ENCODE peak calls at places on chromosomes 5 and 9, in seven cellular contexts. D is mesendoderm, H is cardiac muscle cell, N is heart left ventricle, F is ovary, K is neural progenitor cell, J is IMR-90. Z is an unnamed sample. For H3K4me1, the result is how much of the 10 kb centered on the place peaks cover.

GRCh38 chr5:44266882-44267577 is 122.2 kb downstream of the FGF10 start:
- DNase-seq in D (peak), H (no peak), N (no peak), F (no peak), K (no peak), J (no peak), Z (no peak)

GRCh38 chr5:83586874-83587776 is 115.6 kb downstream of the VCAN start:
- DNase-seq in D (no peak), H (no peak), N (no peak), F (no peak), K (no peak), J (peak), Z (no peak)

GRCh38 chr5:51227963-51228515 is 155.2 kb upstream of the ISL1 start:
- DNase-seq in D (peak), H (peak), N (no peak), F (no peak), K (peak), J (no peak), Z (no peak)

GRCh38 chr5:108975697-108976096 is 228.0 kb downstream of the FER start:
- DNase-seq in D (no peak), H (no peak), N (no peak), F (no peak), K (no peak), J (no peak), Z (no peak)

GRCh38 chr5:139901251-139901575 is 105.6 kb downstream of the PSD2 start:
- DNase-seq in D (no peak), H (no peak), N (no peak), F (no peak), K (no peak), J (no peak), Z (no peak)

GRCh38 chr9:7342229-7342628 is 457.3 kb downstream of the DMAC1 start:
- DNase-seq in D (no peak), H (no peak), N (no peak), F (no peak), K (no peak), J (no peak), Z (no peak)

GRCh38 chr5:148290271-148291195 is 21.7 kb upstream of the SPINK7 start:
- DNase-seq in D (peak), H (peak), N (no peak), F (no peak), K (peak), J (peak), Z (no peak)

GRCh38 chr5:33120671-33121070 is 320.1 kb upstream of the TARS1 start:
- DNase-seq in D (no peak), H (no peak), N (no peak), F (no peak), K (no peak), J (peak), Z (no peak)

GRCh38 chr9:13750061-13750460 is 470.6 kb upstream of the MPDZ start:
- DNase-seq in D (no peak), H (no peak), N (no peak), F (no peak), K (no peak), J (peak), Z (no peak)

GRCh38 chr9:81894891-81895290 is 33.3 kb upstream of the SPATA31D4 start:
- DNase-seq in D (no peak), H (no peak), N (no peak), F (no peak), K (no peak), J (peak), Z (no peak)

DNA sequence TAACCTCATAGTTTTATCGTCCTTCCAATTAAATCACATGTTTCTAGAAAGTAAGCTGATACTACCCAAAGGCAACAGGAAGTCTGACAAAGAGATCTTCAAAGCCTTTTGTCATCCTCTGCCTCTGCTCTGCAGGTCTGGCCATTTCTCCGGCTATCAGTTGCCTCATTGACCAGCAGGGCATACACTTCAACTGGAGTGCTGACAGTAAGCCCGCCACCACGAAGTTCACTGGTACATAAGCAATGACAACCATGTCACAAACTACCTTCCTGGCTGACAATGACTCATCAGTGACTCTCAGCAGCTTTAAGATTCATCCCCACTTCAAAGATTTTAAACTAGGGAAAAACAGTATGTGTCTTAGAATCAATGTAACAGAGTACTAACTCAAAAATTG is 20.6 kb downstream of the SPTLC1 start:
- DNase-seq in D (peak), H (peak), N (no peak), F (no peak), K (no peak), J (peak), Z (no peak)
- H3K4me1 ChIP-seq in D (under half), H (under half), N (under half), F (under half), K (under half), J (under half), Z (under half)

DNA sequence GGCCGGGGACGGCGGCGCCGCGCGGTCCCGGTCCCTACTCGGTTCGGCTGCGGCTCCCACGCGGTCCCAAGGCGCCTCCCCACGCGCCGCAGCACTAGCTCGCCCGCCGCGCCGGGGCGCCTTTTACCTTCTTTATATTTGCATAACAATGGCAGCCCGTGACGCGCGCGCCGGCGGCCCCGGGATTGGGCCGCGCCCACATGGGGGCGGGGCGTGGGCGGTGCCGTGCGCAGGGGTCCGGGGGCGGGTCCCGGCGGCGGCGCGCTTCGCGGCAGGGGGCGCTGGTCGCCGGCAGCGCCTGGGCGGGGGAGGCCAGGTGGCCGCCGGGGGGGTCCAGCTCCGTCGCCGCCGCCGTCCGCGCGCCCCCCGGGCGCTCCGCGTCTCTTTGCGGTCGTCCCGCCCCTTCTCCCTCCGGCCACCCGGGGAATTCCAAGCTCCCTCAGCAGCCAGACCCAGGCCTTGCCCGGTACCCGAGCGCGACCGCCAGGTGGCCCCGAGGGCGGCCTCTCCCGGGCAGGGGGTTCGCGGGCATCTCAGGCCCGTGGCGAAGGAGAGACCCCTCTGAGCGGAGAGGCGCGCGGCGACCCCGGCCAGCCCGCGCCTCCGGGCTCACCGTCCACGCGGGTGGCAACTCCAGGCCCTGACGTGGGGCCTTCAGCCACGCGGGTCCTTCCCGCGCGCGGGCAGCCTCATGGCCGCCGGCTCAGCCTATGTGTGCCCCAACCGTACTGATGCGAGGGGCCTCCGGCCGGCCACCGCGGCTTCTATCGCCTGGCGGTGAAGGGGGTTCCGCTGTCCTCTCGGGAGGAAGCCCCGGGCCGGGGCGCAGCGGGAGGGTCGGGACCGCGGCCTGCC is at the start of gene NRARP:
- DNase-seq in D (peak), H (peak), N (peak), F (peak), K (peak), J (peak), Z (no peak)
- H3K4me1 ChIP-seq in D (under half), H (under half), N (under half), F (under half), K (half or more), J (under half), Z (under half)

DNA sequence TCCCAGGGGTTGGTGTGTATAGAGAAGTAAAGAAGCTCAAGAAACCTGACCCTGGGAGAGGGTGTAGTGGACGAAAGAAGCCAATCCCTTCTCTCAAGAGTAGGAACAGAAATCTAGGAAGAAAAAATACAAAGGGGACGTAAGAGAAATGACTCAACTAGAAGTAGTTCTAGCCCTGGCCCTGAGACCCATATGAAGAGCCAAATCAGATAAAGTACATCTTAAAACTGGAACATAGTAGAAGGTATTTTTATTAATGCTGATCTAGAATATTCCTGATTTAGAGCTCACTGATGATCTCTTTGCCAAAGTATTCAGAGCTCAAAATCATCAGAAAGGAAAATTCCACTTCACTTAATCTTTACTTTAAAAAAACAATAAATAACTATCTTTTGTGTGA is 184.8 kb downstream of the MLLT3 start:
- DNase-seq in D (no peak), H (no peak), N (no peak), F (no peak), K (no peak), J (peak), Z (no peak)
- H3K4me1 ChIP-seq in D (under half), H (under half), N (under half), F (under half), K (under half), J (under half), Z (under half)

DNA sequence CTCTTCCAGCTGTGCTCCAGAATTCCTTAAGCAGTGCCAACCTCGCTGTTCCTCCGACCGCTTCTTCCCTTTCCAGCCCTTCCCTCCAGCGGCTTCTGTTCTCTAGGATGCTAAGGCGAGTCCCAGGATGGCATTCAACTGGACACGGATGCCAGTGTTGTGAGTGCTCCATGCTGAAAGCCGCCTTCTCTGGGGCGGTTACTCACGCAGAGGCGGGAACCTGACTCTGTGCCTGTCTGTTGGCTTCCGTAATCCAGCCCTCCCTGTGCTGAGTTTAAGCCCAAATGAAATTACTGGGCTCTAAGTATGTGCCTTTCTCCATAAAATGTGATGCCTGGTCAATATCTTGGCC is 20.2 kb downstream of the COL5A1 start:
- DNase-seq in D (no peak), H (no peak), N (no peak), F (peak), K (no peak), J (peak), Z (no peak)
- H3K4me1 ChIP-seq in D (under half), H (half or more), N (under half), F (under half), K (under half), J (under half), Z (under half)

GRCh38 chr5:7331083-7331482 is 64.9 kb upstream of the ADCY2 start:
- DNase-seq in D (peak), H (peak), N (no peak), F (no peak), K (peak), J (no peak), Z (no peak)
- H3K4me1 ChIP-seq in D (under half), H (under half), N (under half), F (under half), K (under half), J (under half), Z (under half)

GRCh38 chr5:68252678-68253520 is 37.3 kb downstream of the PIK3R1 start:
- DNase-seq in D (peak), H (peak), N (peak), F (peak), K (peak), J (peak), Z (peak)
- H3K4me1 ChIP-seq in D (under half), H (under half), N (half or more), F (under half), K (under half), J (under half), Z (under half)

Z was measured in iPS DF 6.9.